ENCODE peak calls at places on chromosomes 6 and 20, in four cellular contexts. One of them, this sample, is unnamed.

GRCh38 chr6:111357680-111358079 is 125.3 kb downstream of the REV3L start:
- DNase-seq in cardiac fibroblast: peak
- DNase-seq in mucosa of descending colon: no peak
- DNase-seq in activated effector memory CD4-positive, alpha-beta T cell treated with Interleukin-2 at 50 U/mL for 16 hours: no peak
- DNase-seq in this sample: no peak

GRCh38 chr6:106149472-106150069 is 63.4 kb downstream of the PRDM1 start:
- DNase-seq in activated effector memory CD4-positive, alpha-beta T cell treated with Interleukin-2 at 50 U/mL for 16 hours: no peak
- DNase-seq in mucosa of descending colon: no peak
- DNase-seq in cardiac fibroblast: no peak
- DNase-seq in this sample: no peak

GRCh38 chr20:346033-346639 is 775 bp upstream of the NRSN2 start:
- DNase-seq in cardiac fibroblast: no peak
- DNase-seq in mucosa of descending colon: no peak
- DNase-seq in activated effector memory CD4-positive, alpha-beta T cell treated with Interleukin-2 at 50 U/mL for 16 hours: no peak
- DNase-seq in this sample: no peak

GRCh38 chr20:46646659-46647380 is 4.4 kb downstream of the SLC13A3 start:
- DNase-seq in activated effector memory CD4-positive, alpha-beta T cell treated with Interleukin-2 at 50 U/mL for 16 hours: no peak
- DNase-seq in mucosa of descending colon: no peak
- DNase-seq in cardiac fibroblast: no peak
- DNase-seq in this sample: no peak

GRCh38 chr20:50399003-50399916 is 110.9 kb upstream of the PTPN1 start:
- DNase-seq in activated effector memory CD4-positive, alpha-beta T cell treated with Interleukin-2 at 50 U/mL for 16 hours: no peak
- DNase-seq in mucosa of descending colon: no peak
- DNase-seq in cardiac fibroblast: peak
- DNase-seq in this sample: no peak

GRCh38 chr6:77987035-77987384 is 334.2 kb downstream of the MEI4 start:
- DNase-seq in cardiac fibroblast: no peak
- DNase-seq in mucosa of descending colon: no peak
- DNase-seq in activated effector memory CD4-positive, alpha-beta T cell treated with Interleukin-2 at 50 U/mL for 16 hours: no peak
- DNase-seq in this sample: no peak

GRCh38 chr6:166958926-166959861 is 2.8 kb upstream of the RNASET2 start:
- DNase-seq in mucosa of descending colon: peak
- DNase-seq in cardiac fibroblast: no peak
- DNase-seq in activated effector memory CD4-positive, alpha-beta T cell treated with Interleukin-2 at 50 U/mL for 16 hours: peak
- DNase-seq in this sample: no peak

GRCh38 chr6:168137024-168137423 is 58.0 kb upstream of the FRMD1 start:
- DNase-seq in cardiac fibroblast: no peak
- DNase-seq in mucosa of descending colon: no peak
- DNase-seq in activated effector memory CD4-positive, alpha-beta T cell treated with Interleukin-2 at 50 U/mL for 16 hours: no peak
- DNase-seq in this sample: no peak

GRCh38 chr6:9830808-9831207 is 584.1 kb downstream of the TFAP2A start:
- DNase-seq in activated effector memory CD4-positive, alpha-beta T cell treated with Interleukin-2 at 50 U/mL for 16 hours: no peak
- DNase-seq in mucosa of descending colon: no peak
- DNase-seq in cardiac fibroblast: no peak
- DNase-seq in this sample: no peak

GRCh38 chr6:127484207-127484858 is 25.1 kb upstream of the KIAA0408 start:
- DNase-seq in mucosa of descending colon: no peak
- DNase-seq in activated effector memory CD4-positive, alpha-beta T cell treated with Interleukin-2 at 50 U/mL for 16 hours: no peak
- DNase-seq in cardiac fibroblast: peak
- DNase-seq in this sample: peak

GRCh38 chr6:152368761-152369624 is 268.2 kb downstream of the SYNE1 start:
- DNase-seq in cardiac fibroblast: peak
- DNase-seq in activated effector memory CD4-positive, alpha-beta T cell treated with Interleukin-2 at 50 U/mL for 16 hours: no peak
- DNase-seq in mucosa of descending colon: peak
- DNase-seq in this sample: no peak

GRCh38 chr6:107491791-107492674 is 2.1 kb downstream of the SOBP start:
- DNase-seq in mucosa of descending colon: no peak
- DNase-seq in cardiac fibroblast: peak
- DNase-seq in activated effector memory CD4-positive, alpha-beta T cell treated with Interleukin-2 at 50 U/mL for 16 hours: no peak
- DNase-seq in this sample: no peak

GRCh38 chr6:36920049-36920448 is 34.3 kb downstream of the C6orf89 start:
- DNase-seq in cardiac fibroblast: no peak
- DNase-seq in mucosa of descending colon: no peak
- DNase-seq in activated effector memory CD4-positive, alpha-beta T cell treated with Interleukin-2 at 50 U/mL for 16 hours: no peak
- DNase-seq in this sample: peak

GRCh38 chr6:125512621-125513020 is 210.9 kb upstream of the HDDC2 start:
- DNase-seq in activated effector memory CD4-positive, alpha-beta T cell treated with Interleukin-2 at 50 U/mL for 16 hours: no peak
- DNase-seq in mucosa of descending colon: peak
- DNase-seq in cardiac fibroblast: no peak
- DNase-seq in this sample: peak

GRCh38 chr6:153814136-153814535 is 224.9 kb upstream of the OPRM1 start:
- DNase-seq in cardiac fibroblast: no peak
- DNase-seq in activated effector memory CD4-positive, alpha-beta T cell treated with Interleukin-2 at 50 U/mL for 16 hours: no peak
- DNase-seq in mucosa of descending colon: peak
- DNase-seq in this sample: no peak

GRCh38 chr20:43040427-43040826 is 149.3 kb downstream of the PTPRT start:
- DNase-seq in mucosa of descending colon: peak
- DNase-seq in activated effector memory CD4-positive, alpha-beta T cell treated with Interleukin-2 at 50 U/mL for 16 hours: no peak
- DNase-seq in cardiac fibroblast: no peak
- DNase-seq in this sample: peak

GRCh38 chr20:18443841-18444240 is 23.0 kb downstream of the DZANK1 start:
- DNase-seq in mucosa of descending colon: no peak
- DNase-seq in activated effector memory CD4-positive, alpha-beta T cell treated with Interleukin-2 at 50 U/mL for 16 hours: no peak
- DNase-seq in cardiac fibroblast: peak
- DNase-seq in this sample: no peak

GRCh38 chr20:14431568-14431967 is 94.2 kb upstream of the FLRT3 start:
- DNase-seq in mucosa of descending colon: no peak
- DNase-seq in cardiac fibroblast: no peak
- DNase-seq in activated effector memory CD4-positive, alpha-beta T cell treated with Interleukin-2 at 50 U/mL for 16 hours: no peak
- DNase-seq in this sample: no peak

GRCh38 chr6:34657307-34657978 is 39.1 kb downstream of the ILRUN start:
- DNase-seq in cardiac fibroblast: peak
- DNase-seq in activated effector memory CD4-positive, alpha-beta T cell treated with Interleukin-2 at 50 U/mL for 16 hours: no peak
- DNase-seq in mucosa of descending colon: peak
- DNase-seq in this sample: peak

GRCh38 chr6:90274481-90275030 is 22.1 kb downstream of the BACH2 start:
- DNase-seq in mucosa of descending colon: peak
- DNase-seq in activated effector memory CD4-positive, alpha-beta T cell treated with Interleukin-2 at 50 U/mL for 16 hours: peak
- DNase-seq in cardiac fibroblast: no peak
- DNase-seq in this sample: no peak

GRCh38 chr6:30447237-30447636 is 42.1 kb upstream of the HLA-E start:
- DNase-seq in cardiac fibroblast: no peak
- DNase-seq in mucosa of descending colon: no peak
- DNase-seq in activated effector memory CD4-positive, alpha-beta T cell treated with Interleukin-2 at 50 U/mL for 16 hours: no peak
- DNase-seq in this sample: peak

GRCh38 chr20:59743767-59744485 is 139.6 kb downstream of the PHACTR3 start:
- DNase-seq in cardiac fibroblast: no peak
- DNase-seq in activated effector memory CD4-positive, alpha-beta T cell treated with Interleukin-2 at 50 U/mL for 16 hours: no peak
- DNase-seq in mucosa of descending colon: peak
- DNase-seq in this sample: peak

GRCh38 chr20:64119301-64119680 is 11.9 kb upstream of the NPBWR2 start:
- DNase-seq in activated effector memory CD4-positive, alpha-beta T cell treated with Interleukin-2 at 50 U/mL for 16 hours: no peak
- DNase-seq in cardiac fibroblast: no peak
- DNase-seq in mucosa of descending colon: no peak
- DNase-seq in this sample: no peak

This sample was measured in PC-3.